ENCODE peak calls at places on chromosome 17, in eight cellular contexts. One of them, this sample, is unnamed.

GRCh38 chr17:77698903-77699615 is 259.4 kb upstream of the TNRC6C start:
- DNase-seq in substantia nigra: no peak
- DNase-seq in NCI-H510A: no peak
- DNase-seq in AG08395: no peak
- DNase-seq in RPMI8226: no peak
- DNase-seq in NCI-H2029 treated with DMSO at 0.1 percent for 48 hours: no peak
- DNase-seq in astrocyte of the spinal cord: no peak
- DNase-seq in A549: no peak
- DNase-seq in this sample: no peak

GRCh38 chr17:8941980-8942617 is 23.4 kb downstream of the PIK3R5 start:
- DNase-seq in AG08395: no peak
- DNase-seq in A549: no peak
- DNase-seq in NCI-H2029 treated with DMSO at 0.1 percent for 48 hours: no peak
- DNase-seq in RPMI8226: no peak
- DNase-seq in substantia nigra: no peak
- DNase-seq in astrocyte of the spinal cord: no peak
- DNase-seq in NCI-H510A: no peak
- DNase-seq in this sample: no peak

GRCh38 chr17:883586-883962 is 96.0 kb downstream of the NXN start:
- DNase-seq in astrocyte of the spinal cord: no peak
- DNase-seq in RPMI8226: no peak
- DNase-seq in A549: no peak
- DNase-seq in NCI-H2029 treated with DMSO at 0.1 percent for 48 hours: no peak
- DNase-seq in AG08395: no peak
- DNase-seq in substantia nigra: no peak
- DNase-seq in NCI-H510A: no peak
- DNase-seq in this sample: no peak

GRCh38 chr17:67503184-67503583 is 126.1 kb downstream of the PITPNC1 start:
- DNase-seq in RPMI8226: no peak
- DNase-seq in astrocyte of the spinal cord: peak
- DNase-seq in A549: no peak
- DNase-seq in substantia nigra: no peak
- DNase-seq in NCI-H510A: no peak
- DNase-seq in NCI-H2029 treated with DMSO at 0.1 percent for 48 hours: no peak
- DNase-seq in AG08395: peak
- DNase-seq in this sample: no peak

GRCh38 chr17:48551206-48551597 is 6.3 kb upstream of the HOXB2 start:
- DNase-seq in RPMI8226: no peak
- DNase-seq in astrocyte of the spinal cord: peak
- DNase-seq in substantia nigra: no peak
- DNase-seq in NCI-H510A: no peak
- DNase-seq in NCI-H2029 treated with DMSO at 0.1 percent for 48 hours: no peak
- DNase-seq in AG08395: no peak
- DNase-seq in A549: no peak
- DNase-seq in this sample: peak

GRCh38 chr17:71024172-71024571 is 854.8 kb downstream of the KCNJ2 start:
- DNase-seq in substantia nigra: no peak
- DNase-seq in A549: no peak
- DNase-seq in NCI-H510A: no peak
- DNase-seq in AG08395: no peak
- DNase-seq in NCI-H2029 treated with DMSO at 0.1 percent for 48 hours: peak
- DNase-seq in astrocyte of the spinal cord: peak
- DNase-seq in RPMI8226: no peak
- DNase-seq in this sample: peak

GRCh38 chr17:32835291-32835761 is 41.6 kb downstream of the MYO1D start:
- DNase-seq in NCI-H2029 treated with DMSO at 0.1 percent for 48 hours: no peak
- DNase-seq in astrocyte of the spinal cord: no peak
- DNase-seq in AG08395: no peak
- DNase-seq in RPMI8226: no peak
- DNase-seq in substantia nigra: no peak
- DNase-seq in NCI-H510A: no peak
- DNase-seq in A549: no peak
- DNase-seq in this sample: no peak

GRCh38 chr17:42543190-42544079 is 7.4 kb downstream of the NAGLU start:
- DNase-seq in NCI-H2029 treated with DMSO at 0.1 percent for 48 hours: no peak
- DNase-seq in substantia nigra: no peak
- DNase-seq in astrocyte of the spinal cord: no peak
- DNase-seq in AG08395: no peak
- DNase-seq in NCI-H510A: no peak
- DNase-seq in RPMI8226: no peak
- DNase-seq in A549: no peak
- DNase-seq in this sample: no peak

GRCh38 chr17:30212750-30213149 is 22.7 kb downstream of the SLC6A4 start:
- DNase-seq in A549: no peak
- DNase-seq in substantia nigra: no peak
- DNase-seq in AG08395: no peak
- DNase-seq in RPMI8226: no peak
- DNase-seq in NCI-H510A: no peak
- DNase-seq in astrocyte of the spinal cord: no peak
- DNase-seq in NCI-H2029 treated with DMSO at 0.1 percent for 48 hours: no peak
- DNase-seq in this sample: no peak

GRCh38 chr17:7552621-7553051 is 3.8 kb downstream of the TNFSF12 start:
- DNase-seq in NCI-H510A: no peak
- DNase-seq in RPMI8226: peak
- DNase-seq in substantia nigra: no peak
- DNase-seq in astrocyte of the spinal cord: no peak
- DNase-seq in NCI-H2029 treated with DMSO at 0.1 percent for 48 hours: no peak
- DNase-seq in AG08395: no peak
- DNase-seq in A549: no peak
- DNase-seq in this sample: no peak

GRCh38 chr17:29148790-29149430 is 31.3 kb downstream of the MYO18A start:
- DNase-seq in substantia nigra: peak
- DNase-seq in astrocyte of the spinal cord: peak
- DNase-seq in RPMI8226: peak
- DNase-seq in NCI-H2029 treated with DMSO at 0.1 percent for 48 hours: peak
- DNase-seq in NCI-H510A: peak
- DNase-seq in A549: peak
- DNase-seq in AG08395: peak
- DNase-seq in this sample: peak

GRCh38 chr17:65807361-65807760 is 245.9 kb upstream of the AXIN2 start:
- DNase-seq in NCI-H2029 treated with DMSO at 0.1 percent for 48 hours: no peak
- DNase-seq in A549: no peak
- DNase-seq in NCI-H510A: no peak
- DNase-seq in astrocyte of the spinal cord: no peak
- DNase-seq in RPMI8226: no peak
- DNase-seq in AG08395: no peak
- DNase-seq in substantia nigra: no peak
- DNase-seq in this sample: no peak

GRCh38 chr17:6627019-6627418 is 13.5 kb downstream of the KIAA0753 start:
- DNase-seq in NCI-H2029 treated with DMSO at 0.1 percent for 48 hours: no peak
- DNase-seq in NCI-H510A: no peak
- DNase-seq in astrocyte of the spinal cord: peak
- DNase-seq in substantia nigra: no peak
- DNase-seq in RPMI8226: no peak
- DNase-seq in A549: no peak
- DNase-seq in AG08395: peak
- DNase-seq in this sample: peak

GRCh38 chr17:35028531-35029262 is 34.8 kb downstream of the RFFL start:
- DNase-seq in AG08395: no peak
- DNase-seq in substantia nigra: no peak
- DNase-seq in astrocyte of the spinal cord: no peak
- DNase-seq in NCI-H2029 treated with DMSO at 0.1 percent for 48 hours: no peak
- DNase-seq in NCI-H510A: no peak
- DNase-seq in A549: no peak
- DNase-seq in RPMI8226: no peak
- DNase-seq in this sample: no peak

GRCh38 chr17:36475346-36475970 is 11.0 kb upstream of the ZNHIT3 start:
- DNase-seq in AG08395: no peak
- DNase-seq in NCI-H510A: no peak
- DNase-seq in astrocyte of the spinal cord: no peak
- DNase-seq in A549: no peak
- DNase-seq in RPMI8226: peak
- DNase-seq in NCI-H2029 treated with DMSO at 0.1 percent for 48 hours: no peak
- DNase-seq in substantia nigra: no peak
- DNase-seq in this sample: no peak

GRCh38 chr17:50162466-50163254 is 3.1 kb upstream of the SGCA start:
- DNase-seq in AG08395: no peak
- DNase-seq in NCI-H2029 treated with DMSO at 0.1 percent for 48 hours: no peak
- DNase-seq in astrocyte of the spinal cord: no peak
- DNase-seq in substantia nigra: no peak
- DNase-seq in A549: no peak
- DNase-seq in NCI-H510A: no peak
- DNase-seq in RPMI8226: no peak
- DNase-seq in this sample: no peak

GRCh38 chr17:50561796-50562195 is 1.3 kb downstream of the CACNA1G start:
- DNase-seq in substantia nigra: no peak
- DNase-seq in RPMI8226: no peak
- DNase-seq in NCI-H510A: no peak
- DNase-seq in NCI-H2029 treated with DMSO at 0.1 percent for 48 hours: no peak
- DNase-seq in astrocyte of the spinal cord: no peak
- DNase-seq in AG08395: no peak
- DNase-seq in A549: no peak
- DNase-seq in this sample: no peak

GRCh38 chr17:17204041-17204591 is 2.0 kb downstream of the PLD6 start:
- DNase-seq in AG08395: no peak
- DNase-seq in NCI-H510A: no peak
- DNase-seq in astrocyte of the spinal cord: no peak
- DNase-seq in RPMI8226: peak
- DNase-seq in substantia nigra: peak
- DNase-seq in NCI-H2029 treated with DMSO at 0.1 percent for 48 hours: no peak
- DNase-seq in A549: no peak
- DNase-seq in this sample: no peak

GRCh38 chr17:34177642-34178041 is 77.4 kb upstream of the CCL2 start:
- DNase-seq in NCI-H510A: no peak
- DNase-seq in substantia nigra: no peak
- DNase-seq in AG08395: peak
- DNase-seq in astrocyte of the spinal cord: peak
- DNase-seq in A549: no peak
- DNase-seq in NCI-H2029 treated with DMSO at 0.1 percent for 48 hours: no peak
- DNase-seq in RPMI8226: no peak
- DNase-seq in this sample: peak

This sample was measured in fibroblast of lung.